ENCODE peak calls at places on chromosomes 11 and 22, in six cellular contexts. D is cardiac muscle cell; G is lower lobe of right lung; F is body of pancreas; U is left ventricle myocardium inferior; V is effector memory CD4-positive, alpha-beta T cell. C is an unnamed sample.

GRCh38 chr11:75314771-75315438 is 36.6 kb downstream of the ARRB1 start:
- DNase-seq in D (no peak), G (no peak), F (no peak), U (no peak), V (no peak), C (no peak)

GRCh38 chr22:40417881-40418280 is 47.5 kb downstream of the SGSM3 start:
- DNase-seq in D (no peak), G (no peak), F (no peak), U (peak; percentile 13), V (no peak), C (no peak)

GRCh38 chr22:18005201-18005926 is 19.0 kb downstream of the MICAL3 start:
- DNase-seq in D (no peak), G (no peak), F (no peak), U (no peak), V (no peak), C (no peak)

GRCh38 chr11:42237701-42238235 is 778.3 kb upstream of the LRRC4C start:
- DNase-seq in D (peak; percentile 44), G (no peak), F (no peak), U (no peak), V (no peak), C (no peak)

GRCh38 chr11:100706179-100706578 is 19.1 kb downstream of the ARHGAP42 start:
- DNase-seq in D (no peak), G (no peak), F (no peak), U (no peak), V (no peak), C (no peak)

GRCh38 chr11:61370349-61371005 is 8.3 kb downstream of the TMEM138 start:
- DNase-seq in D (no peak), G (no peak), F (no peak), U (no peak), V (no peak), C (no peak)

GRCh38 chr11:85736121-85736520 is 50.1 kb upstream of the CCDC89 start:
- DNase-seq in D (peak; percentile 26), G (no peak), F (no peak), U (no peak), V (no peak), C (no peak)

GRCh38 chr11:63564056-63564784 is 1.0 kb upstream of the PLAAT2 start:
- DNase-seq in D (no peak), G (no peak), F (no peak), U (no peak), V (no peak), C (peak; percentile 18)

GRCh38 chr11:57649826-57650738 is at the start of gene YPEL4:
- DNase-seq in D (peak; percentile 87), G (peak; percentile 57), F (no peak), U (peak; percentile 40), V (peak; percentile 62), C (peak; percentile 89)

GRCh38 chr11:95524328-95525036 is 265.1 kb downstream of the FAM76B start:
- DNase-seq in D (no peak), G (no peak), F (no peak), U (no peak), V (no peak), C (no peak)

GRCh38 chr22:39941661-39942060 is 18.5 kb upstream of the TMA7B start:
- DNase-seq in D (no peak), G (no peak), F (no peak), U (no peak), V (no peak), C (no peak)

GRCh38 chr11:46290598-46291309 is 13.3 kb downstream of the CREB3L1 start:
- DNase-seq in D (peak; percentile 99), G (peak; percentile 84), F (peak; percentile 64), U (peak; percentile 78), V (no peak), C (no peak)

GRCh38 chr22:45163074-45163416 is 680 bp upstream of the NUP50 start:
- DNase-seq in D (peak; percentile 60), G (no peak), F (peak; percentile 37), U (no peak), V (no peak), C (peak; percentile 42)

GRCh38 chr11:44858796-44859527 is 91.7 kb downstream of the TP53I11 start:
- DNase-seq in D (peak; percentile 48), G (no peak), F (no peak), U (no peak), V (no peak), C (no peak)

GRCh38 chr11:44861829-44862545 is 88.7 kb downstream of the TP53I11 start:
- DNase-seq in D (peak; percentile 99), G (peak; percentile 64), F (peak; percentile 31), U (peak; percentile 44), V (peak; percentile 76), C (peak; percentile 77)

GRCh38 chr11:44860967-44861828 is 89.5 kb downstream of the TP53I11 start:
- DNase-seq in D (no peak), G (no peak), F (no peak), U (no peak), V (no peak), C (no peak)

GRCh38 chr11:44859528-44859925 is 91.2 kb downstream of the TP53I11 start:
- DNase-seq in D (no peak), G (no peak), F (no peak), U (no peak), V (no peak), C (no peak)

GRCh38 chr11:44860346-44860745 is 90.3 kb downstream of the TP53I11 start:
- DNase-seq in D (no peak), G (no peak), F (no peak), U (no peak), V (no peak), C (peak; percentile 62)
- H3K4me1 ChIP-seq in D (peaks cover 3% of the 10 kb centered on the region), G (peaks cover 10% of the 10 kb centered on the region), F (no peaks in the 10 kb centered on the region), U (peaks cover 67% of the 10 kb centered on the region), V (peaks cover 27% of the 10 kb centered on the region), C (peaks cover 36% of the 10 kb centered on the region)

DNA sequence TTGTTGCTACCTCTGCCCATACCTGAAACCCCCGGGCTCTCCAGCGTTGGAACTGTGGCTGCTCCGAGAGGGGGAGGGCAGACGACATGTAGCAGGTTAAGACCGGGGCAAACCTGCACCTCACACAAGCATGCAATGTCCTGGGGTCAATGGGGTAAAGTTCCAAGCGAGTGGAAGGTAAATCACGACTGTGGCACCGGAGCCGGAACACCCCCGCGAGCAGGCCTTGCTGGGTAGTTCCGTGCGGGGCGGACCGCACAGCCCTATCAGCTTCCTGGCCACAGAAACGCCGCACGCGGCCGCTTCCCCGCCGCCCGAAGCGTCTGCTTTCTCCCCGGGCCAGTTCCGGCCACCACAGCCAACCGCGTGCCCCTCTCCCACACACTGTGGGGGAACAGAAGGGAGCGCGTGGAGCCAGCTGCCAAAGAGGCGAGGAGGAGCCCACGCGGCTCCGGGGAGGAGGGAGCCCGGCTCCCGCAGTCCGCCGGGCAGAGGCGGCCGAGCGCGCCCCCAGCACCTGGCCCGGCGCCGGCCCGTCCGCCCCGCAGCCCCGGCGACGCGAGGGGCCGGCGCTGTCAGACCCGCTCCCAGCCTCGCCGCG is 1.6 kb downstream of the SPTBN2 start:
- DNase-seq in D (peak; percentile 47), G (no peak), F (peak; percentile 30), U (no peak), V (no peak), C (peak; percentile 23)
- H3K27ac ChIP-seq in D (no peak overlapping the region), G (no peak overlapping the region), F (peak overlapping the region; percentile 53), U (no peak overlapping the region), V (no peak overlapping the region), C (no peak overlapping the region)

GRCh38 chr11:114617157-114618124 is 21.9 kb upstream of the NXPE4 start:
- DNase-seq in D (no peak), G (no peak), F (no peak), U (no peak), V (no peak), C (no peak)

GRCh38 chr11:114614127-114614720 is 18.6 kb upstream of the NXPE4 start:
- DNase-seq in D (no peak), G (no peak), F (no peak), U (no peak), V (no peak), C (no peak)

GRCh38 chr11:114616516-114616915 is 20.9 kb upstream of the NXPE4 start:
- DNase-seq in D (no peak), G (no peak), F (no peak), U (no peak), V (no peak), C (no peak)

GRCh38 chr11:114618139-114618538 is 22.6 kb upstream of the NXPE4 start:
- DNase-seq in D (no peak), G (no peak), F (no peak), U (no peak), V (no peak), C (no peak)

DNA sequence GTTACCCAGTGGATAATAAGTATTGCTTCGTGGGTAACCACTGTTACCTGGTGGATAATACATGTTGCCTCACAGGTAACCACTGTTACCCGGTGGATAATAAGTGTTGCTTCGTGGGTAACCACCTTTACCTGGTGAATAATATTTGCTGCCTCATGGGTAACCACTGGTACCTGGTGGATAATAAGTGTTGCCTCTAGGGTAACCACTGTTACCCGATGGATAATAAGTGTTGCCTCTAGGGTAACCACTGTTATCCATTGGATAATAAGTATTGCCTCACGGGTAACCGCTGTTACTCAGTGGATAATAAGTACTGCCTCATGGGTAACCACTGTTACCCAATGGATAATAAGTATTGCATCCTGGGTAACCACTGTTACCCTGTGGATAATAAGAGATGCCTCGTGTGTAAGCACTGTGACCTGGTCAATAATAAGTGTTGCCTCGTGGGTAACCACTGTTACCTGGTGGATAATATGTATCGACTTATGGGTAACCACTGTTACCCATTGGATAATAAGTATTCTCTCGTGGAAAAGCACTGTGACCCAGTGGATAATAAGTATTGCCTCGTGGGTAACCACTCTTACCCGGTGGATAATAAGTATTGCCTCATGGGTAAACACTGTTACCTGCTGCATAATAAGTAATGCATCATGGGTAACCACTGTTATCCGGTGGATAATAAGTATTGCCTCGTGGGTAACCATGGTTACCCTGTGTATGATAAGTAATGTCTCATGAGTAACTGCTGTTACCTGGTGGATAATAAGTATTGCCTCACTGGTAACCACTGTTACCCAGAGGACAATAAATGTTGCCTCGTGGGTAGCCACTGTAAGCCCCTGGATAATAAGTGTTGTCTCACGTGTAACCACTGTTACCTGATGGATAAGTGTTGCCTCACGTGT is 20.1 kb upstream of the NXPE4 start:
- DNase-seq in D (no peak), G (no peak), F (no peak), U (no peak), V (no peak), C (no peak)
- H3K9me3 ChIP-seq in D (peaks cover 13% of the 10 kb centered on the region), G (no peaks in the 10 kb centered on the region), F (no peaks in the 10 kb centered on the region), U (peaks cover 16% of the 10 kb centered on the region), V (no peaks in the 10 kb centered on the region), C (no peaks in the 10 kb centered on the region)

DNA sequence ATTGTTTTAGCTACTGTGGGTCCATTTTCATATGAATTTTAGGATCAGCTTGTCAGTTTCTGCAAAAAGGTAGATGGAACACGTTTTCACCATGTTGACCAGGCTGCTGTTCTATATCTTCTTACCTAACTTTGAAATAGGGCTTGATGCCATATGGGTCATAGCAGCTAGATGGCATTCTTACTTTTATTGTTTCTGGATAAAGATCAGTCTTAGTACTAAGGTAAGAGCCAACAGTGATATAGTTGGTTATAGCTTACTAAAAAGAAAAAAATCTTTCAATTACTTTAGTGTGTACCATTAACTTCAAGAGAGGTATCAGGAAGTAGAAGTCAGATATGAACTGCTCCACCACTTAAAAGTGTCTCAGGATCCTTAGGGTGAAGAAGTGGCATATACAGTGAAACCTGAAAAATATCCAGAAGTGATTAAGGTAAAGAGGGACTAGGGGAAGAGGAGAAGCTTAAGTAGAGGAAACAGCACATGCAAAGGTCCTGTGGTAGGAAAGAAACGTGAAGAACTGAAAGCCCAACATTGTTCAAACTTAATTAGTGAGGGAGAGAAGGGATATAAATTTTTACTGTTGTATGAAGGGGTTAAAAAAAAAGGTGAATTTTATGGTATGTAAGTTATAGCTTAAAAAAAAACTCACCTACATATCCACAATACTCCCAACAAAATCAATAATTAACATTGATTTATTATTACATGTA is 59.9 kb upstream of the B3GNT6 start:
- DNase-seq in D (no peak), G (no peak), F (no peak), U (no peak), V (no peak), C (no peak)
- H3K4me1 ChIP-seq in D (no peaks in the 10 kb centered on the region), G (no peaks in the 10 kb centered on the region), F (no peaks in the 10 kb centered on the region), U (peaks cover 6% of the 10 kb centered on the region), V (no peaks in the 10 kb centered on the region), C (no peaks in the 10 kb centered on the region)